ENCODE peak calls at places on chromosomes 3 and 15, in four cellular contexts. X is sigmoid colon, O is K562, P is GM23338. Y is an unnamed sample.

GRCh38 chr3:102006812-102007485 is 157.6 kb downstream of the NFKBIZ start:
- DNase-seq in X (peak; percentile 74), O (no peak), P (no peak), Y (no peak)

GRCh38 chr3:184590795-184591194 is 29.2 kb downstream of the EPHB3 start:
- DNase-seq in X (no peak), O (no peak), P (no peak), Y (no peak)

GRCh38 chr3:107366766-107367165 is 10.5 kb upstream of the CCDC54 start:
- DNase-seq in X (no peak), O (peak; percentile 28), P (peak; percentile 66), Y (no peak)

GRCh38 chr3:127442551-127442950 is 148.0 kb downstream of the TPRA1 start:
- DNase-seq in X (peak; percentile 37), O (no peak), P (no peak), Y (no peak)

GRCh38 chr3:61530355-61530754 is 31.0 kb upstream of the PTPRG start:
- DNase-seq in X (no peak), O (peak; percentile 14), P (peak; percentile 85), Y (no peak)

GRCh38 chr3:32577621-32578556 is 7.2 kb upstream of the DYNC1LI1 start:
- DNase-seq in X (no peak), O (no peak), P (no peak), Y (no peak)

GRCh38 chr3:62252614-62253147 is 120.7 kb downstream of the FEZF2 start:
- DNase-seq in X (no peak), O (no peak), P (no peak), Y (no peak)

GRCh38 chr15:85504739-85505676 is 124.6 kb downstream of the AKAP13 start:
- DNase-seq in X (no peak), O (peak; percentile 56), P (peak; percentile 74), Y (no peak)

GRCh38 chr3:151168269-151169094 is 34.5 kb downstream of the GPR171 start:
- DNase-seq in X (peak; percentile 84), O (peak; percentile 71), P (peak; percentile 89), Y (no peak)

GRCh38 chr3:41448396-41448795 is 249.1 kb downstream of the CTNNB1 start:
- DNase-seq in X (no peak), O (peak; percentile 3), P (peak; percentile 27), Y (no peak)

GRCh38 chr3:126541628-126542339 is 16.9 kb downstream of the C3orf22 start:
- DNase-seq in X (peak; percentile 60), O (no peak), P (peak; percentile 80), Y (peak; percentile 32)

GRCh38 chr15:68151277-68151676 is 53.9 kb downstream of the CALML4 start:
- DNase-seq in X (no peak), O (no peak), P (no peak), Y (no peak)

GRCh38 chr3:73480187-73480672 is 144.5 kb downstream of the PDZRN3 start:
- DNase-seq in X (no peak), O (no peak), P (no peak), Y (no peak)

GRCh38 chr3:189974372-189974771 is 146.3 kb downstream of the P3H2 start:
- DNase-seq in X (no peak), O (no peak), P (no peak), Y (no peak)

GRCh38 chr3:189978753-189979152 is 141.9 kb downstream of the P3H2 start:
- DNase-seq in X (no peak), O (no peak), P (no peak), Y (no peak)

GRCh38 chr3:189977174-189977573 is 143.5 kb downstream of the P3H2 start:
- DNase-seq in X (no peak), O (no peak), P (no peak), Y (no peak)

GRCh38 chr3:189975376-189975990 is 145.2 kb downstream of the P3H2 start:
- DNase-seq in X (no peak), O (no peak), P (no peak), Y (no peak)
- TF ChIP-seq POLR2AphosphoS5 in X (no peak), O (no peak), P (no peak), Y (no peak)

DNA sequence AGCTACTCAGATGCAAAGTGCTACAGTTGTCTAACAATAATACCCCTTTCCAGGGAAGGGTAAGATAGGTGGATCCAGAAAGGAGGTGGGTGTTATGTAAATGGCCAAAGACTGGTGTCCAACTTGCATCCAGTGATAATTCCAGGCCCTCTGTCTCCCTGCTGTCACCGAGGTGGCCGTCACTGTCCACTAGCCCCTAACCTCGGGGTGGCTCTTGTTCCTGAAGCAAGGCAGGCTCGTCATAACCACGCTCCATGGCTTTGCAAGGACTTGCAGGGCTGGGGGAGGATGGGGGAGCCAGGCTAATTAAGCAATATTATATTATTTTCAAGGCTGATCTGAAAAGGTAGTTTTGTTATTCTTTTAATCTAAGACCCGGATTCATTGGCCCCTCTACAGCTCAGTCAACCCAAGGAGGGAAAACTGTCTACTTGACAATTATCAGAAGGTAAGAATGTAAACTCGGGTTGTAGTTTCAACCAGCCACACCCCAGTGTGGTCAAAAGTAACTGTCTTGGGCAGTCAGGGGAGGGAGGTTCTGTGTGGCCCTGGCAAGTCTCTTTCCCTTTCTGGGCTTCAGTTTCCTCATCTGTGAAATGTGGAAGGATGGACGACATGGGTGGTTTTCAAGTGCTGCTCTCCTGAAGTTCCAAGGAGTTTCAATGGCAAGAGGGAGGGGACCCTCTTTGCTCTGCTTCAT is 220.1 kb upstream of the BHLHE40 start:
- DNase-seq in X (no peak), O (no peak), P (no peak), Y (no peak)
- TF ChIP-seq POLR2AphosphoS5 in X (no peak), O (no peak), P (no peak), Y (no peak)

GRCh38 chr3:144031938-144032337 is 60.3 kb downstream of the DIPK2A start:
- DNase-seq in X (peak; percentile 85), O (no peak), P (no peak), Y (peak; percentile 63)
- TF ChIP-seq POLR2AphosphoS5 in X (no peak), O (no peak), P (no peak), Y (no peak)

GRCh38 chr3:57948782-57949242 is 59.4 kb upstream of the FLNB start:
- DNase-seq in X (peak; percentile 64), O (no peak), P (peak; percentile 27), Y (no peak)
- TF ChIP-seq POLR2AphosphoS5 in X (no peak), O (no peak), P (no peak), Y (no peak)

DNA sequence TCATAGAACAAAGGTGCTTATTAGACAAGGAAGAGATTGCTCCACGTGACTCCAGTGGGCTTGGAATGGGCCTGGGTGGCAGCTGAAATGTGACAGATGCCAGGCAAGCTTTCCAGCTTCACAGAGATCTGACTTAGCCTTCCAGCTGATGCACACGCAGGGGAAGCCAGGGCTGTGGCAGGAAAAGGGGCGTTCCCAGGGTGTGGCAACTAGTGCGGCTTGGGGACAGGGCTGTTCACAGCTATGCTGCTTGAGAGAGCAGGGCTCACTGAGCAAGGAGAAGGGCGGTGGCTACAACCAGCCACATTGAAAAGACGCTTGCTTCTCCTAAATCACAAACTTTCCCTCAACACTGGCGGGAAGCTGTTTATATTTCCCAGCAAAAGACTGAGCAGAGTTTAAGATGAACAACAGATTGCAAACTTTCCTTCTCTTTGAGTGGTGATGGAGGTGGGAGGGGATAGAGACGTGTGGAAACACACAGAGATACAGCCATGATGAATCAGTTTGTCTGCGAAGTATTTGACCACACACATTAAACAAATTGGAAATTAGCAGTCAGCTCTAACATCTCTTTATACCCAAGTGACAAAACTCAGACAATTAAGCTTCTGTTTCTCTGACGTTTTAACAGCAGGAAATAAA is 127.5 kb downstream of the BDH1 start:
- DNase-seq in X (no peak), O (peak; percentile 68), P (peak; percentile 30), Y (no peak)
- TF ChIP-seq POLR2AphosphoS5 in X (no peak), O (no peak), P (no peak), Y (no peak)

GRCh38 chr15:70484993-70485392 is 278.4 kb downstream of the UACA start:
- DNase-seq in X (no peak), O (no peak), P (no peak), Y (no peak)

GRCh38 chr15:70486012-70486411 is 277.3 kb downstream of the UACA start:
- DNase-seq in X (no peak), O (no peak), P (no peak), Y (no peak)

GRCh38 chr15:70488002-70488605 is 275.3 kb downstream of the UACA start:
- DNase-seq in X (peak; percentile 82), O (peak; percentile 69), P (peak; percentile 74), Y (peak; percentile 80)

GRCh38 chr15:70487380-70487725 is 276.0 kb downstream of the UACA start:
- DNase-seq in X (no peak), O (no peak), P (no peak), Y (no peak)

DNA sequence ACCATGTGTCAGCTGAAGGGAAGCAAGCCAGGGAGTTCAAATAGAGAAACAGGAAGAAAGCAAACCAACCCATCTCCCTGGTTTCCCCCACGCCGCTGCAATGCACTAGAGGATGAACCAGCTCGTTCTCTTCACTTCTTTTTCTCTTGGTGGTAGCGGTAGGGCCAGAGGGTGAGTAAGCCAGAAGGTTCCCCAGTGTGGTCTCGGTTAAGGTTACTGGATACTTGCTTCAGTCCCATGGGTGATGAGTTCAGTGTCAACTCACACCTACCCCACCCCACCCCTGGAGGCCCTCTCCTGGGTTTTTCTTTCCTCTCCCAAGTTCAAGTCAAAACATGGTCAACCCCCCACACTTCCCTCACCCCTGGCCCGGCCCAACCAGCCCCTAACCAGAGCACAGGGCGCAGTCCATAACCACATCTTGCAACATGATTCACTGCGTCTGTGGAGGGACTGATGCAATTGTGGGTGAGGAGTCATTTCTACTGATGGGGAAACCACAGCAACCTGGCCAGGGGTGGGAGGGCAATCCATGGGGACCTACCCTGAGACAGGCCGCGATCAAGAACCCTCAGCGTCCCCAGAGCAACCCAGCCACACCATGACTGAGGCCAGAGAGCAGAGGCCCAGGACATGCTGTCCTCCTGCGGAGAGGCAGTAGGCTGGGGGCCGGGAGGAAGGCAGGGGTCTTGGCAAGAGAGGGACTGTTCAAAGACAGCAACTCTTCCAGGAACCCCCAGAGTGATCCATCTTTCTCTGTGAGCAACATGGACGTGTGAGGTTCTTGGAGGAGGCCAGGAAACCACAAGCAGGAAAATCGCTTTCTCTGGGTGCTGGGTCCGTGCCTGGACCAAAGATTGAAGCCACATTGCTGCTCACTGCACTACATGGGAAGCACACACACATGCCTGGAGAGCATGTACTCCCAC is 276.6 kb downstream of the UACA start:
- DNase-seq in X (peak; percentile 77), O (no peak), P (no peak), Y (no peak)
- TF ChIP-seq POLR2AphosphoS5 in X (no peak), O (no peak), P (no peak), Y (no peak)

GRCh38 chr15:40277472-40277871 is 5.4 kb downstream of the ANKRD63 start:
- DNase-seq in X (no peak), O (no peak), P (no peak), Y (no peak)

GRCh38 chr15:40281057-40281850 is 1.6 kb downstream of the ANKRD63 start:
- DNase-seq in X (no peak), O (no peak), P (peak; percentile 71), Y (no peak)

GRCh38 chr15:40278026-40278425 is 4.8 kb downstream of the ANKRD63 start:
- DNase-seq in X (no peak), O (no peak), P (no peak), Y (no peak)

GRCh38 chr15:40280260-40281056 is 2.4 kb downstream of the ANKRD63 start:
- DNase-seq in X (no peak), O (no peak), P (peak; percentile 73), Y (no peak)

DNA sequence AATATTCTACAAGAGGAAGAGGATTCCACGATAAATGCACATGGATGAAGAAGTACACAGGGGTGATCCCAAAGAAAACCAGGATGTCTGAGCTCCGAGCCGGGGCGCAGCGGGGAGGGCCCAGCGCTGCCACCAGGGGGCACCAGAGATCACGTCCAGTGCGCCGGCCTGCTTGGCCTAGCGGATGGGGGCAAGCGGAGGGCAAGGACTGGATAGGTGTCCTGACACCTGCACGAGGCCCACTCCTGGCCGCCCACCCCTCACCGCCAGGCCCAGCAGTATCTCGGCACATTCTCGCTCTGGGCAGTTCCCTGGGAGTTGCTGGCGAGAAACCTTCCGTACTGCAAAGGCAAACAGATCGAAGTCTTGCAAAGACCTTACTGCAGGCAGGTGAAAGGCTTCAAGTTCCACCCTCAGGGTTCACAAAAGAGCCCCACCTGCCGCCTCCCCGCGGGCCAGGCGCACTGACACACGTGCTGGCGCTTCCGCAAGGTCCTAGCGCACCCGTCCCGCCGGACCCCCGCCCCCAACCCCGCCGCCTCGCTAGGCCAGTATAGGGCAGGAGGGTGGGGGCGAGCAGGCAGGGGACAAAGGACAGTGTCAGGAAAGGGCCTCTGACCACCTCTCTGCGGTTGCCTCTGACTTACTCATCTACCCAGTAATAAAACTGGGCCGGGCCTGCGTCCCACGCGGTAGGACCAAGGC is 3.3 kb downstream of the ANKRD63 start:
- DNase-seq in X (peak; percentile 83), O (peak; percentile 77), P (peak; percentile 87), Y (no peak)
- TF ChIP-seq POLR2AphosphoS5 in X (no peak), O (no peak), P (no peak), Y (no peak)